ENCODE peak calls at places on chromosomes 13 and 19, in six cellular contexts. P is H1, R is GM12878, H is HepG2, Z is HCT116, U is K562. W is an unnamed sample. For H3K4me1, the result is how much of the 10 kb centered on the place peaks cover.

GRCh38 chr13:100610399-100611347 is 22.1 kb upstream of the GGACT start:
- DNase-seq in P (no peak), H (no peak), Z (no peak), R (peak), U (no peak), W (no peak)

GRCh38 chr19:3801412-3802096 is 15.4 kb upstream of the MATK start:
- DNase-seq in U (no peak), Z (no peak), R (no peak), P (no peak), H (no peak), W (peak)

GRCh38 chr13:78499802-78500201 is 103.5 kb downstream of the POU4F1 start:
- DNase-seq in R (no peak), H (no peak), Z (no peak), P (no peak), U (no peak), W (no peak)

GRCh38 chr19:17847538-17848366 is at the start of gene JAK3:
- DNase-seq in U (peak), P (peak), R (peak), Z (no peak), H (peak), W (no peak)

GRCh38 chr13:102563267-102563666 is 33.5 kb upstream of the TPP2 start:
- DNase-seq in H (no peak), P (no peak), U (no peak), R (no peak), Z (no peak), W (no peak)

GRCh38 chr13:37995052-37995451 is 125.5 kb upstream of the TRPC4 start:
- DNase-seq in Z (no peak), H (no peak), U (no peak), P (no peak), R (no peak), W (no peak)

GRCh38 chr13:90918551-90918950 is 428.9 kb upstream of the MIR17HG start:
- DNase-seq in Z (no peak), R (no peak), H (no peak), P (no peak), U (no peak), W (peak)

GRCh38 chr13:39527961-39528720 is 74.9 kb downstream of the LHFPL6 start:
- DNase-seq in P (no peak), U (no peak), Z (peak), H (no peak), R (no peak), W (no peak)

GRCh38 chr13:36282818-36283432 is 14.7 kb downstream of the CCDC169 start:
- DNase-seq in H (peak), R (no peak), U (peak), Z (peak), P (no peak), W (no peak)
- TF ChIP-seq ZNF274 in H (no peak), R (no peak), U (no peak), Z (no peak), P (no peak), W (no peak)

DNA sequence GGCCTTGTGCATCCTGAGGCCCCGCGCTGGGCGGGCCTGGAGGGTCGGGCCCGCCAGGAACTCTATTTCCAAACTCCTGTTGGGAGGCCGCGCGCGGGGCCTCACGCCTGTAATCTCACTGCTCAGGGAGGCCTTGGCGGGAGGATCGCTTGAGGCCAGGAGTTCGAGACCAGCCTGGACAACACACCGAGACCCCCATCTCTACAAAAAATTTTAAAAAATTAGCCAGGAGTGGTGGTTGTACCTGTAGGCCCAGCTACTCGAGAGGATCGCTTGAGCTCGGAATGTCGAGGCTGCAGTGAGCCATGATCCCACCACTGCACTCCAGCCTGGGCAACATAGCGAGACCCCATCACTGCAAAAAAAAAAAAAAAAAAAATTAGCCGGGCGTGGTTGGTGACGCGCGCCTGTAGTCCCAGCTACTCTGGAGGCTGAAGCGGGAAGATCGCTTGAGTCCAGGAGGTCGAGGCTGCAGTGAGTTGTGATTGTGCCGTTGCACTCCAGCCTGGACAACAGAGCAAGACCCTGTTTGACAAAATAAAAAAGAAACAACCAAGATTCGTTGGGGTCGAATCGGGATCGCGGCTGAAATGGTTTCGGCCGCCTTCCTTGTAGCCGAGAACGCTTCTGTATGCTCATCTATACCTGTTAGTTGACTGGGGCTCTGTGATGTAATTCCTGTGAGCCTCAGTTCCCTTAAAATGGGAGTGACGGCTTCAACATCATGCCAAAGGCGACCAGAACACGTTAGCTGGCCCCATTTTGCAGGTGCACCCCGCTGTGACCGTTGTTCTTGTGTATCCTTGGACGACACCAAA is 636 bp downstream of the SF3A2 start:
- DNase-seq in Z (no peak), H (no peak), P (no peak), R (no peak), U (no peak), W (no peak)
- H3K4me1 ChIP-seq in Z (under half), H (half or more), P (under half), R (under half), U (under half), W (under half)

GRCh38 chr19:48844472-48844871 is 8.2 kb upstream of the HSD17B14 start:
- DNase-seq in U (peak), R (no peak), P (no peak), H (peak), Z (peak), W (no peak)

GRCh38 chr19:48845384-48845783 is 9.1 kb upstream of the HSD17B14 start:
- DNase-seq in P (no peak), R (no peak), H (no peak), U (no peak), Z (no peak), W (no peak)

GRCh38 chr19:48841047-48841446 is 4.8 kb upstream of the HSD17B14 start:
- DNase-seq in Z (no peak), H (no peak), U (no peak), R (no peak), P (no peak), W (no peak)

GRCh38 chr19:48841571-48841970 is 5.3 kb upstream of the HSD17B14 start:
- DNase-seq in P (no peak), R (no peak), U (no peak), Z (no peak), H (no peak), W (no peak)

DNA sequence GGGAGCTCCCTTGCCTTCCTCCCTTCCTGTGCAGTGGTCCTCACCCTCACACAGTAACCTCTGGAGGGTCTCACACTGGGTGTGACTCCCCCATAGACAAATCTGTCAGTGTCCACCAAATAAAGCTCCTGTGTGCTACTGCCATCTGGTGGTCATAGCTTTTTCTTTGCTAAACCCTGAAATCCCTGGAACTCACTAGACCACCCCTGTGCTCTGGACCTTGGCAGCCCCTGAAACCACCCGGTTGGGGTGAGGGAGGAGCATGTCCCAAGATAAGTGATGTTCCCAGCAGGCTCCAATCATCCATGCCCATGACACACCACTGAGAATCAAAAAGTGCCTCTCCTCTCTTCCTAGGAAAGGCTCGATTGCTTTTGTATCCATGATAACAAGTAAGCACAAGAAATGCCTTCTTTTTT is 6.5 kb upstream of the HSD17B14 start:
- DNase-seq in R (no peak), Z (peak), H (peak), U (peak), P (no peak), W (no peak)
- TF ChIP-seq ZNF274 in R (no peak), Z (no peak), H (no peak), U (no peak), P (no peak), W (no peak)

GRCh38 chr13:98487016-98487415 is 89.9 kb downstream of the STK24 start:
- DNase-seq in Z (no peak), P (no peak), U (no peak), H (no peak), R (no peak), W (no peak)

GRCh38 chr13:98488736-98489135 is 88.2 kb downstream of the STK24 start:
- DNase-seq in U (no peak), R (peak), H (no peak), P (no peak), Z (no peak), W (no peak)

GRCh38 chr13:98486412-98486811 is 90.5 kb downstream of the STK24 start:
- DNase-seq in R (no peak), P (no peak), H (no peak), U (no peak), Z (no peak), W (no peak)

GRCh38 chr13:98485561-98485960 is 91.3 kb downstream of the STK24 start:
- DNase-seq in R (no peak), U (no peak), Z (no peak), H (no peak), P (no peak), W (no peak)

DNA sequence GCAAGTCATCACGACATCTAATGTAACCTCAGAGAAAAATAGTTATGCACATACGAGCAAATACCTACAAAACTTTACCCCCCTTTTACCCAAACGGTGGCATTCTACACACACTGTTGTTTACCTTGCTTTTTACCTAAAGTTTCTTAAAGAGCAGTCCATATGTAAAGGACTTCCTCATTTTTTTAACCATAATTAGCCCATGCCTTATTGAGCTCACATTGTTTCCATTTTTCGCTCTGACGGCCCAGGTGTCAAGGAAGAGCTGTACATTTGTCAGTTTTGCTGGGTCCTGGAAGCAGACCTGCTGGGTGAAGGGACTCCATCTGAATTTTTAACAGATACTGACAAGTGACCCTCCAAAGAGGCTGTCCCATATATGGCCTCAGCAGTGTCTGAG is 89.4 kb downstream of the STK24 start:
- DNase-seq in U (no peak), P (no peak), H (no peak), R (no peak), Z (no peak), W (no peak)
- H3K4me1 ChIP-seq in U (under half), P (under half), H (half or more), R (half or more), Z (half or more), W (under half)

DNA sequence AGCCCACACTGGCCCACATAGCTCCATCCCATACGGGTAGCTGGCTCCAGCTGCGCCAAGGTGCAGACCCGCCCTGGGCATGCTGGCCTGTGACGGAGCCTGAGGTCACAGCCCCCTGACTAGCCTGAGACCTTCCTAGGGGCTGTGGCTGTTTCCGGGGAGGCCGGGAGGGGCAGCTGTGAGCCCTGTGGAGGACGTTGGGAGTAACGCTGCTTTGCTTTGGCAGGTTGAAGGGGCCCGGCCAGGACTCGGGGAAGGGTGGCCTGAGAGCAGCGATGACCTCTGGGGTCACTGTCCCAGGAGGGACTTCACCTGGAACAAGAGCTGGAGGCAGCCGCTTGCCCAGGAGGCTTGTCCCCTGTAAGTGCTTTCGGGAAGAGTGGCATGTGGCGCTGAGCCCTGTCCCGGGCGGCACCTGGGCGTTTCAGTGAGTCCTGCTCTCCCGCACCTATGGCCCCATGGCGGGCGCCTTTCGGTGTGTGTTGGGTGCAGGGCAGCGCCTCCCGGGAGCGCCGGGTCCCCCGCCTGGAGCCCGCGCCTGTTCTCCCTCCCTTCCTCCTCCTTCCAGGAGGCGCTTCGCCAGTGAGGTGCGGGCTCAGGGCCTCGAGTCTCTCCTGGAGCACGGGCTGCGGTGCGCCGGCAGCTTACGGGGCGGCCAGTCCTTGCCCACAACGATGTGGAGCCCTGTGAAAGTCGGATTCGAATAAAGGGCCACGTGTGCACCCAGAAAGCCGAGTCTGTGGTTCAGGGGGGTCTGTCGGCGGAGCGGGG is 1.1 kb upstream of the FAM174C start:
- DNase-seq in P (no peak), Z (no peak), H (no peak), R (no peak), U (peak), W (no peak)
- TF ChIP-seq ZNF274 in P (no peak), Z (no peak), H (no peak), R (no peak), U (no peak), W (no peak)

GRCh38 chr19:44752816-44753618 is 4.5 kb downstream of the BCL3 start:
- DNase-seq in Z (no peak), R (peak), U (peak), H (peak), P (no peak), W (peak)
- H3K4me1 ChIP-seq in Z (half or more), R (under half), U (under half), H (half or more), P (under half), W (under half)

DNA sequence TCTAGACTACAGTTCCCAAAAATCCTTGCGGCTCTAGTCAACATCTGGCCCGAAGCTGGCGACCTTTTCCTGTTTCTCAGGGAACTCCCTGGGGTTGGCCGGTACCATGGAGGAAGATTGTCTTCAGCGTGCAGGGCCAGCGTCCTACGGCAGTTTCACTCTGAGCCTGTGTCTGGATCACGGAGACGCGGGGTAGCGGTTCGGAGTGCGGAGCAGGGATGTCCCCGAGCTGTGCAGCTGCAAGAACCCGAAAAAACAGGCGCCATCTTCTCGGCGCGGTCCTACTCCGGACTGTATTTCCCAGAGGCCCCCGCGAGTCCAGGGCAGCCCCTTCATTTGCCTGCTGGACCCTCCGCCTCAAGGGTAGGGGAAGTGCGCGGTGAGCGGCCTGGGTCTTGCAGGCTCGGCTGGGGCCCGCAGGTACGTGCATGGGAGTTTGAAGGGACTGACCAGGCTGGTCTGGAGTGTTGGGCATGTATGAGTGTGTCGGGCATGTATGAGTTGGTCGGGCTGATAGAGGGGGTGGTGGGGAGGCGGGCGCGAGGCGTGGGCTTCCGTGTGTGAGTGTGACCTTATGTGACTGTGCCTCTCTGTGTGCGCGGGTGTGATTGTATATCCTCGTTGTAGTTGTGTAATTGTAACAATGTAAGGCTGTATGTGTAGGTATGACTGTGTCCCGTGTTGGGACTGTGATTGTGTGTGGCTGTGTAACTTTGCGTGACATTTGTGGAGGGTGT is at the start of gene ZNF383:
- DNase-seq in P (peak), H (peak), Z (peak), U (peak), R (peak), W (peak)
- TF ChIP-seq ZNF274 in P (no peak), H (peak), Z (no peak), U (no peak), R (no peak), W (no peak)

DNA sequence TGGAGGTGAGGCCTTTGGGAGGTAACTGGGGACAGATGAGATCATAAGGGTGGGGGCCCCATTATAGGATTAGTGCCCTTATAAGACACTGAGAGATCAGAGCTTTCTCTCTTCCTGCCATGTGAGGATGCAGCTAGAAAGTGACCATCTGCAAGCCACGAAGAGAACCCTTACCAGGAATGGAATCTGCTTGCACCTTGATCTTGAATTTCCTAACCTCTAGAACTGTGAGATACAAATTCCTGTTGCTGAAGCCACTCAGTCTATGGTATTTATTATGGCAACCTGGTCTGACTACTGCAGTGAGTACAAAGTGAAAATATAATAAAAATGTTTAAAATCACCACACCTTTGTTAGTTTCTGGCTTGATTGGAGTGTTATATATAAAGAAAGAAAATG is 388.0 kb downstream of the LMO7 start:
- DNase-seq in H (no peak), Z (no peak), R (no peak), U (no peak), P (no peak), W (no peak)
- H3K4me1 ChIP-seq in H (under half), Z (under half), R (under half), U (under half), P (under half), W (under half)